ENCODE peak calls at places on chromosomes 2 and 18, in five cellular contexts. One of them, this sample, is unnamed.

GRCh38 chr2:162403884-162404283 is 60.0 kb downstream of the GCA start:
- DNase-seq in H9: no peak
- DNase-seq in GM23338: no peak
- DNase-seq in mammary epithelial cell: peak; percentile 52
- DNase-seq in HCT116: no peak
- DNase-seq in this sample: no peak

GRCh38 chr18:26521617-26522016 is 26.7 kb downstream of the KCTD1 start:
- DNase-seq in H9: no peak
- DNase-seq in HCT116: no peak
- DNase-seq in mammary epithelial cell: no peak
- DNase-seq in GM23338: no peak
- DNase-seq in this sample: no peak

GRCh38 chr2:39127973-39128372 is 7.1 kb upstream of the SOS1 start:
- DNase-seq in GM23338: no peak
- DNase-seq in mammary epithelial cell: peak; percentile 47
- DNase-seq in HCT116: no peak
- DNase-seq in H9: no peak
- DNase-seq in this sample: peak; percentile 44

GRCh38 chr2:134718956-134719814 is at the start of gene TMEM163:
- DNase-seq in H9: peak; percentile 60
- DNase-seq in mammary epithelial cell: no peak
- DNase-seq in GM23338: peak; percentile 70
- DNase-seq in HCT116: no peak
- DNase-seq in this sample: no peak

GRCh38 chr2:63488118-63488713 is 100.1 kb downstream of the WDPCP start:
- DNase-seq in mammary epithelial cell: peak; percentile 6
- DNase-seq in H9: no peak
- DNase-seq in GM23338: peak; percentile 56
- DNase-seq in HCT116: peak; percentile 15
- DNase-seq in this sample: peak; percentile 44

GRCh38 chr18:26768388-26768787 is 97.1 kb downstream of the AQP4 start:
- DNase-seq in mammary epithelial cell: no peak
- DNase-seq in H9: no peak
- DNase-seq in HCT116: no peak
- DNase-seq in GM23338: no peak
- DNase-seq in this sample: no peak

GRCh38 chr2:217853301-217853881 is 149.4 kb downstream of the TNS1 start:
- DNase-seq in mammary epithelial cell: peak; percentile 59
- DNase-seq in HCT116: no peak
- DNase-seq in GM23338: no peak
- DNase-seq in H9: no peak
- DNase-seq in this sample: no peak

GRCh38 chr2:19775838-19776237 is 125.9 kb downstream of the TTC32 start:
- DNase-seq in H9: no peak
- DNase-seq in HCT116: no peak
- DNase-seq in mammary epithelial cell: no peak
- DNase-seq in GM23338: no peak
- DNase-seq in this sample: no peak

GRCh38 chr2:37080231-37080630 is 3.9 kb downstream of the HEATR5B start:
- DNase-seq in HCT116: no peak
- DNase-seq in mammary epithelial cell: no peak
- DNase-seq in H9: no peak
- DNase-seq in GM23338: no peak
- DNase-seq in this sample: no peak

GRCh38 chr18:54712315-54712714 is 116.0 kb upstream of the RAB27B start:
- DNase-seq in H9: no peak
- DNase-seq in HCT116: no peak
- DNase-seq in mammary epithelial cell: peak; percentile 94
- DNase-seq in GM23338: no peak
- DNase-seq in this sample: no peak

GRCh38 chr2:71932027-71932779 is 215.5 kb downstream of the CYP26B1 start:
- DNase-seq in mammary epithelial cell: no peak
- DNase-seq in HCT116: no peak
- DNase-seq in GM23338: no peak
- DNase-seq in H9: peak; percentile 10
- DNase-seq in this sample: no peak

GRCh38 chr2:63425079-63425416 is 163.2 kb downstream of the WDPCP start:
- DNase-seq in mammary epithelial cell: no peak
- DNase-seq in HCT116: no peak
- DNase-seq in GM23338: no peak
- DNase-seq in H9: no peak
- DNase-seq in this sample: no peak

GRCh38 chr2:31983762-31984467 is 26.9 kb downstream of the MEMO1 start:
- DNase-seq in GM23338: no peak
- DNase-seq in H9: no peak
- DNase-seq in HCT116: no peak
- DNase-seq in mammary epithelial cell: no peak
- DNase-seq in this sample: no peak
- H4K20me1 ChIP-seq in GM23338: peaks cover 37% of the 10 kb centered on the region
- H4K20me1 ChIP-seq in H9: no peaks in the 10 kb centered on the region
- H4K20me1 ChIP-seq in HCT116: peaks cover 6% of the 10 kb centered on the region
- H4K20me1 ChIP-seq in mammary epithelial cell: no peaks in the 10 kb centered on the region
- H4K20me1 ChIP-seq in this sample: peaks cover 20% of the 10 kb centered on the region

GRCh38 chr2:10779776-10780490 is 32.7 kb downstream of the PDIA6 start:
- DNase-seq in HCT116: no peak
- DNase-seq in GM23338: no peak
- DNase-seq in H9: no peak
- DNase-seq in mammary epithelial cell: no peak
- DNase-seq in this sample: no peak
- H4K20me1 ChIP-seq in HCT116: no peaks in the 10 kb centered on the region
- H4K20me1 ChIP-seq in GM23338: peaks cover 31% of the 10 kb centered on the region
- H4K20me1 ChIP-seq in H9: no peaks in the 10 kb centered on the region
- H4K20me1 ChIP-seq in mammary epithelial cell: no peaks in the 10 kb centered on the region
- H4K20me1 ChIP-seq in this sample: peaks cover 21% of the 10 kb centered on the region

GRCh38 chr2:74045454-74045853 is 60.7 kb downstream of the TET3 start:
- DNase-seq in mammary epithelial cell: peak; percentile 17
- DNase-seq in GM23338: no peak
- DNase-seq in HCT116: no peak
- DNase-seq in H9: no peak
- DNase-seq in this sample: no peak

GRCh38 chr2:74043345-74044329 is 58.9 kb downstream of the TET3 start:
- DNase-seq in HCT116: no peak
- DNase-seq in mammary epithelial cell: no peak
- DNase-seq in GM23338: peak; percentile 31
- DNase-seq in H9: no peak
- DNase-seq in this sample: no peak

GRCh38 chr2:74047152-74047551 is 62.4 kb downstream of the TET3 start:
- DNase-seq in H9: no peak
- DNase-seq in GM23338: no peak
- DNase-seq in HCT116: no peak
- DNase-seq in mammary epithelial cell: no peak
- DNase-seq in this sample: no peak

GRCh38 chr2:74046441-74046840 is 61.7 kb downstream of the TET3 start:
- DNase-seq in HCT116: no peak
- DNase-seq in GM23338: no peak
- DNase-seq in H9: no peak
- DNase-seq in mammary epithelial cell: no peak
- DNase-seq in this sample: no peak

GRCh38 chr2:74044999-74045398 is 60.3 kb downstream of the TET3 start:
- DNase-seq in HCT116: no peak
- DNase-seq in mammary epithelial cell: no peak
- DNase-seq in H9: no peak
- DNase-seq in GM23338: no peak
- DNase-seq in this sample: no peak
- H4K20me1 ChIP-seq in HCT116: no peaks in the 10 kb centered on the region
- H4K20me1 ChIP-seq in mammary epithelial cell: no peaks in the 10 kb centered on the region
- H4K20me1 ChIP-seq in H9: no peaks in the 10 kb centered on the region
- H4K20me1 ChIP-seq in GM23338: peaks cover 20% of the 10 kb centered on the region
- H4K20me1 ChIP-seq in this sample: peaks cover 70% of the 10 kb centered on the region

DNA sequence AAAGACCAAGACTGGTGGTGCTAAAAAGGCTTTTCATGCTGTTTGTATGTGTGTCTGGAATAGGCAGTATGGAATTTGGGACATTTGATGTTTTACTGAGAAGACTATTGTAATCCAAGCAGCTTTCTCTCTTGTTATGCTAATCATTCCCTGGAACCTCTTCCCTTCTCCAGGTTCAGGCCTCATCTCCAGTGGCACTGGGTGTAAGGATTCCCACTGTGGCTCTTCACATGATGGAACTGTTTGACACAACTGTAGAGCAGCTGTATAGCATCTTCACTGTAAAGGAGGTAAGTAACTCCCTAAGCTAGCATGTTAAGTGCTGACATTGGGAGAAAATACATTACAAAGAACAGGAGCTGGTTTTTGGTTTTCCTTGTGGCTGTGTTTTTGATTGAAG is 23.3 kb downstream of the C2orf74 start:
- DNase-seq in HCT116: no peak
- DNase-seq in mammary epithelial cell: no peak
- DNase-seq in H9: no peak
- DNase-seq in GM23338: peak; percentile 19
- DNase-seq in this sample: no peak
- H4K20me1 ChIP-seq in HCT116: no peaks in the 10 kb centered on the region
- H4K20me1 ChIP-seq in mammary epithelial cell: peaks cover 3% of the 10 kb centered on the region
- H4K20me1 ChIP-seq in H9: no peaks in the 10 kb centered on the region
- H4K20me1 ChIP-seq in GM23338: peaks cover 8% of the 10 kb centered on the region
- H4K20me1 ChIP-seq in this sample: peaks cover 29% of the 10 kb centered on the region

GRCh38 chr2:216151313-216152030 is 42.3 kb downstream of the XRCC5 start:
- DNase-seq in GM23338: no peak
- DNase-seq in mammary epithelial cell: no peak
- DNase-seq in H9: no peak
- DNase-seq in HCT116: no peak
- DNase-seq in this sample: no peak
- H4K20me1 ChIP-seq in GM23338: peaks cover 54% of the 10 kb centered on the region
- H4K20me1 ChIP-seq in mammary epithelial cell: no peaks in the 10 kb centered on the region
- H4K20me1 ChIP-seq in H9: no peaks in the 10 kb centered on the region
- H4K20me1 ChIP-seq in HCT116: peaks cover 23% of the 10 kb centered on the region
- H4K20me1 ChIP-seq in this sample: peaks cover 37% of the 10 kb centered on the region

GRCh38 chr2:186493564-186494085 is 7.6 kb downstream of the ZC3H15 start:
- DNase-seq in H9: no peak
- DNase-seq in mammary epithelial cell: no peak
- DNase-seq in HCT116: no peak
- DNase-seq in GM23338: no peak
- DNase-seq in this sample: no peak

GRCh38 chr2:186497928-186498327 is 11.9 kb downstream of the ZC3H15 start:
- DNase-seq in GM23338: no peak
- DNase-seq in HCT116: no peak
- DNase-seq in mammary epithelial cell: no peak
- DNase-seq in H9: no peak
- DNase-seq in this sample: no peak

GRCh38 chr2:186498834-186499233 is 12.8 kb downstream of the ZC3H15 start:
- DNase-seq in mammary epithelial cell: no peak
- DNase-seq in HCT116: no peak
- DNase-seq in H9: no peak
- DNase-seq in GM23338: no peak
- DNase-seq in this sample: no peak

DNA sequence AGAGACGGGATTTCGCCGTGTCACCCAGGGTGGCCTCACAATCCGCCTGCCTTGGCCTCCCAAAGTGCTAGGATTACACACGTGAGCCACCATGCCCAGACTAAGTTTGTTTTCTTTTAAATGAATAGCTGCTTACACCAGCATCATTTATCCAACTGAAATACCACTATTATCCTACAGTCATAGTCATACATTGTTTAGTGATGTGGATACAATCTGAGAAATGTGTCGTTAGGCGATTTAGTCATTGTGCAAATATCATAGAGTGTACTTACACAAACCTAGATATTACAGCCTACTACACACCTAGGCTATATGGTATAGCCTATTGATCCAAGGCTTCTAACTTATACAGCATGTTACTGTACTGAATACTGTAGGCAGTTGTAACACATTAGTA is 10.3 kb downstream of the ZC3H15 start:
- DNase-seq in GM23338: no peak
- DNase-seq in H9: no peak
- DNase-seq in HCT116: no peak
- DNase-seq in mammary epithelial cell: no peak
- DNase-seq in this sample: no peak
- H4K20me1 ChIP-seq in GM23338: peaks cover 43% of the 10 kb centered on the region
- H4K20me1 ChIP-seq in H9: no peaks in the 10 kb centered on the region
- H4K20me1 ChIP-seq in HCT116: peaks cover 37% of the 10 kb centered on the region
- H4K20me1 ChIP-seq in mammary epithelial cell: no peaks in the 10 kb centered on the region
- H4K20me1 ChIP-seq in this sample: peaks cover 70% of the 10 kb centered on the region

GRCh38 chr2:16185671-16186391 is 245.5 kb downstream of the MYCN start:
- DNase-seq in GM23338: no peak
- DNase-seq in HCT116: no peak
- DNase-seq in mammary epithelial cell: no peak
- DNase-seq in H9: no peak
- DNase-seq in this sample: no peak

GRCh38 chr2:16187517-16187887 is 247.2 kb downstream of the MYCN start:
- DNase-seq in mammary epithelial cell: no peak
- DNase-seq in GM23338: no peak
- DNase-seq in H9: no peak
- DNase-seq in HCT116: no peak
- DNase-seq in this sample: no peak

GRCh38 chr2:16184945-16185660 is 244.8 kb downstream of the MYCN start:
- DNase-seq in H9: peak; percentile 60
- DNase-seq in GM23338: peak; percentile 33
- DNase-seq in HCT116: no peak
- DNase-seq in mammary epithelial cell: no peak
- DNase-seq in this sample: no peak

GRCh38 chr2:16188256-16188890 is 248.0 kb downstream of the MYCN start:
- DNase-seq in H9: no peak
- DNase-seq in HCT116: no peak
- DNase-seq in GM23338: no peak
- DNase-seq in mammary epithelial cell: no peak
- DNase-seq in this sample: no peak

DNA sequence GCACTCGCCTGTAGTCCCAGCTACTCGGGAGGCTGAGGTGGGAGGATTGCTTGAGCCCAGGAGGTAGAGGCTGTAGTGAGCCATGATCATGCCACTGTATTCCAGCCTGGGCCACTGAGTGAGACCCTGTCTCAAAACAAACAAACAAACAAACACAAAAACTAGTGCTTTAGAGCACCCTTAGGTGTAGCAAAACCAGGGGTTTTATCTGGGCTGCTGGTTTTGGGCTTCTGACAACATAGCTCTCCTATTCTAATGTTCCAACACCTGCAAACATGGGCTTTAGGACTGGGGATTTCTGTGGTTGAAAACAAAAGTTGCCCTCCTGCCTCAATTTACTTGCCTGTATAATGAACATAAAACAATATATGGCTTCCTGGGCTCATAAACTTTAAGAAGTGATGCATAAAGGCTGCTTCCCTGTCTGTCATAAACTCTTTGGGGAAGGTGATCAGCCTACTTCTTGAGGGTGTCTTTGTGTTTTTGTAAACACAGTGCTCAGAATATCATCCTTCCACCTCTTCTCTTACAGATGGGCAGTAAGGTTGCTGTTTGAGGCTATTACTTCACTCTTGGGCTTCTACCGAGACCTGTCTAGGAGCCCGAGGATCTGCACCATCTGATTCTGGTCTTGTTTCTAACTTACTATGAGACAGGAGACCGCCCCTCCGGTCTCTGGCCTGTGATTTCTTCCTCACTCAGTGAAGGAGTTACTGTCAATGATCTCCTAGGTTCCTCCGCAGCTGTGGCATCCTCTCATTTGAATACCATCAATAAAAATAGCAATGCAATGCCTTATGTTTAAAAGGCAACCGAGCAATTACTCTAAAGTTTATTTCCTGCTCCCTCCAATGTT is 246.5 kb downstream of the MYCN start:
- DNase-seq in HCT116: no peak
- DNase-seq in GM23338: no peak
- DNase-seq in mammary epithelial cell: no peak
- DNase-seq in H9: no peak
- DNase-seq in this sample: no peak
- H4K20me1 ChIP-seq in HCT116: no peaks in the 10 kb centered on the region
- H4K20me1 ChIP-seq in GM23338: no peaks in the 10 kb centered on the region
- H4K20me1 ChIP-seq in mammary epithelial cell: no peaks in the 10 kb centered on the region
- H4K20me1 ChIP-seq in H9: no peaks in the 10 kb centered on the region
- H4K20me1 ChIP-seq in this sample: no peaks in the 10 kb centered on the region